ENCODE peak calls at places on chromosomes 2 and 18, in four cellular contexts. One of them, this sample, is unnamed.

GRCh38 chr2:227154976-227155375 is 9.0 kb downstream of the COL4A4 start:
- DNase-seq in fibroblast of mammary gland: peak; percentile 92
- DNase-seq in breast epithelium: no peak
- DNase-seq in hepatocyte: no peak
- DNase-seq in this sample: no peak

GRCh38 chr18:48913201-48913600 is 37.6 kb downstream of the SMAD7 start:
- DNase-seq in fibroblast of mammary gland: no peak
- DNase-seq in breast epithelium: no peak
- DNase-seq in hepatocyte: no peak
- DNase-seq in this sample: no peak

GRCh38 chr2:171095014-171095582 is 65.6 kb downstream of the TLK1 start:
- DNase-seq in fibroblast of mammary gland: no peak
- DNase-seq in hepatocyte: no peak
- DNase-seq in breast epithelium: no peak
- DNase-seq in this sample: no peak

GRCh38 chr2:207194028-207194427 is 28.3 kb upstream of the KLF7 start:
- DNase-seq in fibroblast of mammary gland: no peak
- DNase-seq in breast epithelium: no peak
- DNase-seq in hepatocyte: no peak
- DNase-seq in this sample: no peak

GRCh38 chr18:23539911-23540475 is 36.7 kb downstream of the RMC1 start:
- DNase-seq in breast epithelium: no peak
- DNase-seq in hepatocyte: no peak
- DNase-seq in fibroblast of mammary gland: no peak
- DNase-seq in this sample: no peak

GRCh38 chr18:45839415-45840395 is 14.2 kb downstream of the SIGLEC15 start:
- DNase-seq in hepatocyte: peak; percentile 67
- DNase-seq in fibroblast of mammary gland: peak; percentile 83
- DNase-seq in breast epithelium: no peak
- DNase-seq in this sample: no peak

GRCh38 chr18:58392336-58393000 is 236.4 kb downstream of the ALPK2 start:
- DNase-seq in fibroblast of mammary gland: peak; percentile 65
- DNase-seq in hepatocyte: peak; percentile 28
- DNase-seq in breast epithelium: no peak
- DNase-seq in this sample: no peak

GRCh38 chr2:44799754-44800153 is 141.7 kb upstream of the SIX3 start:
- DNase-seq in fibroblast of mammary gland: no peak
- DNase-seq in hepatocyte: no peak
- DNase-seq in breast epithelium: no peak
- DNase-seq in this sample: no peak

GRCh38 chr2:180366481-180366880 is 359.4 kb upstream of the CWC22 start:
- DNase-seq in fibroblast of mammary gland: no peak
- DNase-seq in breast epithelium: no peak
- DNase-seq in hepatocyte: no peak
- DNase-seq in this sample: no peak

GRCh38 chr2:10245021-10245420 is 57.7 kb upstream of the HPCAL1 start:
- DNase-seq in fibroblast of mammary gland: no peak
- DNase-seq in breast epithelium: no peak
- DNase-seq in hepatocyte: no peak
- DNase-seq in this sample: no peak

GRCh38 chr2:112566104-112566503 is 18.3 kb upstream of the CHCHD5 start:
- DNase-seq in fibroblast of mammary gland: peak; percentile 16
- DNase-seq in hepatocyte: no peak
- DNase-seq in breast epithelium: no peak
- DNase-seq in this sample: no peak

GRCh38 chr2:164464376-164464775 is 156.9 kb downstream of the GRB14 start:
- DNase-seq in hepatocyte: no peak
- DNase-seq in fibroblast of mammary gland: no peak
- DNase-seq in breast epithelium: no peak
- DNase-seq in this sample: no peak

GRCh38 chr2:220499281-220499680 is 871.9 kb downstream of the SLC4A3 start:
- DNase-seq in breast epithelium: no peak
- DNase-seq in hepatocyte: peak; percentile 68
- DNase-seq in fibroblast of mammary gland: peak; percentile 77
- DNase-seq in this sample: no peak

GRCh38 chr18:21115519-21116411 is 4.2 kb upstream of the ROCK1 start:
- DNase-seq in hepatocyte: no peak
- DNase-seq in fibroblast of mammary gland: peak; percentile 85
- DNase-seq in breast epithelium: no peak
- DNase-seq in this sample: no peak

GRCh38 chr2:112140899-112141622 is 2.9 kb downstream of the FBLN7 start:
- DNase-seq in fibroblast of mammary gland: no peak
- DNase-seq in hepatocyte: no peak
- DNase-seq in breast epithelium: no peak
- DNase-seq in this sample: no peak

GRCh38 chr2:84458436-84459027 is 548 bp downstream of the SUCLG1 start:
- DNase-seq in hepatocyte: peak; percentile 30
- DNase-seq in fibroblast of mammary gland: peak; percentile 21
- DNase-seq in breast epithelium: no peak
- DNase-seq in this sample: no peak

GRCh38 chr2:101895819-101896322 is 95.9 kb upstream of the IL1R2 start:
- DNase-seq in hepatocyte: no peak
- DNase-seq in breast epithelium: no peak
- DNase-seq in fibroblast of mammary gland: no peak
- DNase-seq in this sample: no peak

GRCh38 chr2:98355881-98356280 is 9.6 kb downstream of the CNGA3 start:
- DNase-seq in breast epithelium: no peak
- DNase-seq in hepatocyte: no peak
- DNase-seq in fibroblast of mammary gland: no peak
- DNase-seq in this sample: no peak

GRCh38 chr2:29463181-29463900 is 348.1 kb downstream of the CLIP4 start:
- DNase-seq in breast epithelium: no peak
- DNase-seq in fibroblast of mammary gland: peak; percentile 58
- DNase-seq in hepatocyte: no peak
- DNase-seq in this sample: no peak

GRCh38 chr2:219630770-219631405 is 3.5 kb downstream of the SLC4A3 start:
- DNase-seq in fibroblast of mammary gland: no peak
- DNase-seq in breast epithelium: no peak
- DNase-seq in hepatocyte: no peak
- DNase-seq in this sample: no peak

GRCh38 chr18:24108621-24109020 is 30.2 kb upstream of the CABYR start:
- DNase-seq in breast epithelium: no peak
- DNase-seq in hepatocyte: no peak
- DNase-seq in fibroblast of mammary gland: no peak
- DNase-seq in this sample: no peak

GRCh38 chr2:173075056-173075780 is 428 bp upstream of the MAP3K20 start:
- DNase-seq in hepatocyte: no peak
- DNase-seq in fibroblast of mammary gland: no peak
- DNase-seq in breast epithelium: no peak
- DNase-seq in this sample: no peak

GRCh38 chr2:62340981-62341624 is 145.2 kb downstream of the B3GNT2 start:
- DNase-seq in fibroblast of mammary gland: peak; percentile 49
- DNase-seq in breast epithelium: peak; percentile 54
- DNase-seq in hepatocyte: peak; percentile 71
- DNase-seq in this sample: no peak

GRCh38 chr18:36856815-36857214 is 27.9 kb downstream of the KIAA1328 start:
- DNase-seq in fibroblast of mammary gland: no peak
- DNase-seq in breast epithelium: no peak
- DNase-seq in hepatocyte: no peak
- DNase-seq in this sample: no peak

GRCh38 chr2:120791961-120792295 is 56.3 kb downstream of the GLI2 start:
- DNase-seq in breast epithelium: no peak
- DNase-seq in fibroblast of mammary gland: no peak
- DNase-seq in hepatocyte: no peak
- DNase-seq in this sample: no peak

GRCh38 chr18:54232485-54233227 is 8.2 kb upstream of the MBD2 start:
- DNase-seq in fibroblast of mammary gland: no peak
- DNase-seq in hepatocyte: no peak
- DNase-seq in breast epithelium: no peak
- DNase-seq in this sample: no peak

GRCh38 chr2:202871161-202872141 is at the start of gene ICA1L:
- DNase-seq in fibroblast of mammary gland: peak; percentile 40
- DNase-seq in hepatocyte: peak; percentile 84
- DNase-seq in breast epithelium: peak; percentile 56
- DNase-seq in this sample: peak; percentile 60

GRCh38 chr2:234808907-234809306 is 142.9 kb upstream of the SH3BP4 start:
- DNase-seq in fibroblast of mammary gland: no peak
- DNase-seq in hepatocyte: no peak
- DNase-seq in breast epithelium: no peak
- DNase-seq in this sample: no peak

GRCh38 chr18:27860011-27860410 is 316.9 kb downstream of the CDH2 start:
- DNase-seq in breast epithelium: no peak
- DNase-seq in hepatocyte: no peak
- DNase-seq in fibroblast of mammary gland: no peak
- DNase-seq in this sample: no peak

GRCh38 chr2:240628507-240629418 is 3.5 kb downstream of the GPR35 start:
- DNase-seq in hepatocyte: no peak
- DNase-seq in fibroblast of mammary gland: no peak
- DNase-seq in breast epithelium: peak; percentile 44
- DNase-seq in this sample: peak; percentile 8

GRCh38 chr18:23619388-23619873 is 33.1 kb upstream of the NPC1 start:
- DNase-seq in hepatocyte: peak; percentile 64
- DNase-seq in breast epithelium: no peak
- DNase-seq in fibroblast of mammary gland: peak; percentile 55
- DNase-seq in this sample: peak; percentile 18

GRCh38 chr2:100192300-100192699 is 49.9 kb upstream of the AFF3 start:
- DNase-seq in fibroblast of mammary gland: no peak
- DNase-seq in breast epithelium: no peak
- DNase-seq in hepatocyte: no peak
- DNase-seq in this sample: no peak

GRCh38 chr18:7164610-7165009 is 47.0 kb upstream of the LAMA1 start:
- DNase-seq in fibroblast of mammary gland: peak; percentile 53
- DNase-seq in breast epithelium: no peak
- DNase-seq in hepatocyte: no peak
- DNase-seq in this sample: no peak

GRCh38 chr2:79124907-79125720 is 4.8 kb downstream of the REG1A start:
- DNase-seq in breast epithelium: no peak
- DNase-seq in hepatocyte: no peak
- DNase-seq in fibroblast of mammary gland: no peak
- DNase-seq in this sample: no peak

GRCh38 chr2:127917916-127918315 is 32.2 kb upstream of the AMMECR1L start:
- DNase-seq in breast epithelium: no peak
- DNase-seq in hepatocyte: no peak
- DNase-seq in fibroblast of mammary gland: no peak
- DNase-seq in this sample: no peak

GRCh38 chr2:26011990-26012856 is 21.7 kb upstream of the RAB10 start:
- DNase-seq in breast epithelium: peak; percentile 69
- DNase-seq in fibroblast of mammary gland: peak; percentile 36
- DNase-seq in hepatocyte: peak; percentile 90
- DNase-seq in this sample: no peak

GRCh38 chr2:151478011-151478410 is 68.3 kb downstream of the RIF1 start:
- DNase-seq in fibroblast of mammary gland: peak; percentile 38
- DNase-seq in hepatocyte: no peak
- DNase-seq in breast epithelium: no peak
- DNase-seq in this sample: no peak

GRCh38 chr2:182067393-182067792 is 81.7 kb downstream of the PPP1R1C start:
- DNase-seq in breast epithelium: no peak
- DNase-seq in fibroblast of mammary gland: no peak
- DNase-seq in hepatocyte: no peak
- DNase-seq in this sample: no peak

GRCh38 chr2:182068811-182069210 is 83.2 kb downstream of the PPP1R1C start:
- DNase-seq in hepatocyte: no peak
- DNase-seq in breast epithelium: no peak
- DNase-seq in fibroblast of mammary gland: no peak
- DNase-seq in this sample: no peak

GRCh38 chr2:182070736-182071135 is 85.1 kb downstream of the PPP1R1C start:
- DNase-seq in fibroblast of mammary gland: no peak
- DNase-seq in breast epithelium: no peak
- DNase-seq in hepatocyte: no peak
- DNase-seq in this sample: no peak

GRCh38 chr2:182066439-182067061 is 80.9 kb downstream of the PPP1R1C start:
- DNase-seq in fibroblast of mammary gland: peak; percentile 96
- DNase-seq in breast epithelium: no peak
- DNase-seq in hepatocyte: no peak
- DNase-seq in this sample: no peak

GRCh38 chr2:182069416-182069815 is 83.8 kb downstream of the PPP1R1C start:
- DNase-seq in hepatocyte: no peak
- DNase-seq in fibroblast of mammary gland: no peak
- DNase-seq in breast epithelium: no peak
- DNase-seq in this sample: no peak
- TF ChIP-seq CTCF in hepatocyte: no peak
- TF ChIP-seq CTCF in fibroblast of mammary gland: no peak
- TF ChIP-seq CTCF in breast epithelium: no peak
- TF ChIP-seq CTCF in this sample: no peak

DNA sequence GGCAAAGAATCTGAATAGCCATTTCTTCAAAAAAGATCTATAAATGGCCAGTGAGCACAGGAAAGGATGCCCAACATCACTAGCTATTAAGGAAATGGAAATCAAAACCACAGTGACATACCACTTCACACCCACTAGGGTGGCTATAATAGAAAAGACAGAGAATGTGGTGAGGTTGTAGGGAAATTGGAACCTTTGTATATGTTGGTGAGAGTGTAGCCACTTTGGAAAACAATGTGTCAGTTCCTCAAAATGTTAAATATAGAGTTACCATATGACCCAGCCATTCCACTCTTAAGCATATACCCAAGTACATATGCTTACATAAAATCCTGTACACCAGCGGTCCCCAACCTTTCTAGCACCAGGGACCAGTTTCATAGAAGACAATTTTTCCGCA is 152.8 kb downstream of the SMAD2 start:
- DNase-seq in breast epithelium: no peak
- DNase-seq in fibroblast of mammary gland: no peak
- DNase-seq in hepatocyte: no peak
- DNase-seq in this sample: no peak
- TF ChIP-seq CTCF in breast epithelium: no peak
- TF ChIP-seq CTCF in fibroblast of mammary gland: no peak
- TF ChIP-seq CTCF in hepatocyte: no peak
- TF ChIP-seq CTCF in this sample: no peak

GRCh38 chr2:109031481-109032228 is 42.6 kb upstream of the EDAR start:
- DNase-seq in hepatocyte: peak; percentile 66
- DNase-seq in fibroblast of mammary gland: peak; percentile 5
- DNase-seq in breast epithelium: no peak
- DNase-seq in this sample: peak; percentile 29
- TF ChIP-seq CTCF in hepatocyte: peak; percentile 15
- TF ChIP-seq CTCF in fibroblast of mammary gland: no peak
- TF ChIP-seq CTCF in breast epithelium: no peak
- TF ChIP-seq CTCF in this sample: no peak

DNA sequence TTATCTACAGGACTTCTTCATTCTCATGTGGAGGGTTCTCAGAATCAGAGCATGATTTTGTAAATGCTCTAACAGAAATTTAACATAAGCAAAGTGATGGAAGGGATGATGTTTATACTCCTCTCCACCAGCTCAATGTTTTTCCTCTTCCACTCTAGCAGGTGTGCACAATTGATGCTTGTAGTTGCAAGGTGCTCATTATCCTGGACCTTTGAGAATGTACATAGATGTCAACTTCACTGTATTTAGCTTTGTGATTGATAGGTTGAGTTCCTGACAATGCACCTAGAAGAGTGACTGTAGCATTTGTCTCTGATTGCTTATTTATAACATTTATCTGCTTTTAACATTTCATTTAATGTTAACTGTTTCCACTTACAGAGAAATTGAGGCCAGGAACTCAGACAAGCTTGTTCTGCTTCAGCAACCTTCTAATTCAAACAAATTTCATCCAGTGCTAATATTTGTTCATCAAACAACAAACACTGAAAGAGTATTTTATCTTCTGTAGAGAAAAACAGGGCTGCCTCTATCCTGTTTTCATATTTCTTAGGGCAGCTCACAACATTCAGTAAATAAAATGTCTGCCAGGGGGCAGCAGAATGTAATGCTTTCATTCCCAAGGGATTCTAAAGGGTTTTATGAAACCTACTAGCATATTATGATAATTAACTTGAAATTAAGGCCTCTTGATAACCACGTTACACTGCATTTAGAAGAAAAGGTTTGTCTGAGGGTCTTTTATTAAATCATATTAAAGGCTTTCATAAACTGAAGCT is 127.9 kb upstream of the NOL4 start:
- DNase-seq in breast epithelium: no peak
- DNase-seq in fibroblast of mammary gland: peak; percentile 9
- DNase-seq in hepatocyte: peak; percentile 16
- DNase-seq in this sample: no peak
- TF ChIP-seq CTCF in breast epithelium: no peak
- TF ChIP-seq CTCF in fibroblast of mammary gland: no peak
- TF ChIP-seq CTCF in hepatocyte: peak; percentile 47
- TF ChIP-seq CTCF in this sample: no peak